ENCODE peak calls at places on chromosomes 1 and 21, in six cellular contexts. R is IMR-90, T is mesenchymal stem cell, B is H1, G is mesendoderm, A is neuronal stem cell. I is an unnamed sample.

GRCh38 chr1:159879977-159880376 is 17.5 kb upstream of the VSIG8 start:
- DNase-seq in B (no peak), T (peak; percentile 76), G (no peak), A (no peak), R (peak; percentile 87), I (peak; percentile 76)

GRCh38 chr1:71586030-71586429 is 505.2 kb upstream of the ZRANB2 start:
- DNase-seq in T (no peak), R (no peak), G (no peak), A (no peak), B (no peak), I (no peak)

GRCh38 chr1:221708987-221709386 is 32.9 kb downstream of the DUSP10 start:
- DNase-seq in A (peak; percentile 40), R (peak; percentile 89), G (peak; percentile 76), B (no peak), T (peak; percentile 94), I (peak; percentile 41)

GRCh38 chr1:200724064-200724463 is 14.6 kb upstream of the CAMSAP2 start:
- DNase-seq in B (no peak), A (no peak), G (no peak), R (peak; percentile 27), T (no peak), I (no peak)

GRCh38 chr1:38242506-38242905 is 195.9 kb upstream of the POU3F1 start:
- DNase-seq in A (no peak), T (no peak), G (peak; percentile 22), B (no peak), R (no peak), I (no peak)

GRCh38 chr1:70509996-70510876 is 99.2 kb downstream of the CTH start:
- DNase-seq in R (peak; percentile 95), B (no peak), T (peak; percentile 95), G (peak; percentile 79), A (peak; percentile 37), I (peak; percentile 90)

GRCh38 chr1:183244466-183244865 is 58.4 kb downstream of the LAMC2 start:
- DNase-seq in A (no peak), R (peak; percentile 28), G (no peak), T (peak; percentile 93), B (no peak), I (peak; percentile 87)

GRCh38 chr1:221719987-221720386 is 21.9 kb downstream of the DUSP10 start:
- DNase-seq in T (no peak), A (no peak), R (no peak), G (no peak), B (no peak), I (no peak)

GRCh38 chr1:182752077-182752826 is 37.3 kb upstream of the NPL start:
- DNase-seq in T (peak; percentile 15), A (no peak), B (no peak), R (peak; percentile 62), G (peak; percentile 70), I (peak; percentile 4)

GRCh38 chr1:210129759-210130158 is 102.8 kb upstream of the SERTAD4 start:
- DNase-seq in T (no peak), A (no peak), B (no peak), G (no peak), R (no peak), I (peak; percentile 18)

GRCh38 chr1:2519729-2520128 is 6.7 kb downstream of the PANK4 start:
- DNase-seq in G (no peak), A (no peak), B (no peak), R (no peak), T (no peak), I (no peak)

GRCh38 chr1:16248007-16248436 is 11.0 kb upstream of the CPLANE2 start:
- DNase-seq in A (no peak), G (no peak), R (no peak), T (no peak), B (no peak), I (peak; percentile 27)

GRCh38 chr21:44047996-44048560 is 36.0 kb downstream of the TRAPPC10 start:
- DNase-seq in G (no peak), A (no peak), R (no peak), T (no peak), B (no peak), I (no peak)

GRCh38 chr1:227234998-227235405 is 83.3 kb downstream of the CDC42BPA start:
- DNase-seq in T (peak; percentile 76), R (peak; percentile 73), B (no peak), G (peak; percentile 91), A (no peak), I (peak; percentile 62)

GRCh38 chr1:36304970-36305914 is 926 bp upstream of the SH3D21 start:
- DNase-seq in G (peak; percentile 21), T (peak; percentile 39), A (no peak), B (peak; percentile 56), R (no peak), I (no peak)

GRCh38 chr1:165896277-165896676 is 68.9 kb downstream of the UCK2 start:
- DNase-seq in G (no peak), R (peak; percentile 98), T (peak; percentile 97), A (no peak), B (no peak), I (peak; percentile 89)

GRCh38 chr1:40692429-40692905 is 963 bp downstream of the NFYC start:
- DNase-seq in T (peak; percentile 60), A (no peak), R (peak; percentile 25), B (no peak), G (peak; percentile 59), I (no peak)

GRCh38 chr1:34306568-34306967 is 129.9 kb downstream of the C1orf94 start:
- DNase-seq in A (no peak), B (no peak), T (no peak), G (no peak), R (no peak), I (no peak)

GRCh38 chr1:116123837-116124533 is 12.8 kb downstream of the MAB21L3 start:
- DNase-seq in B (no peak), A (no peak), R (no peak), G (no peak), T (no peak), I (no peak)

GRCh38 chr1:184941735-184942134 is 32.6 kb downstream of the NIBAN1 start:
- DNase-seq in T (no peak), R (no peak), G (no peak), B (no peak), A (no peak), I (no peak)

GRCh38 chr1:41914515-41914914 is 4.2 kb downstream of the HIVEP3 start:
- DNase-seq in B (no peak), T (no peak), A (no peak), R (no peak), G (no peak), I (no peak)

GRCh38 chr1:153493343-153493960 is 33.0 kb upstream of the S100A7 start:
- DNase-seq in A (no peak), R (no peak), T (peak; percentile 37), B (no peak), G (no peak), I (peak; percentile 73)
- H3K4me2 ChIP-seq in A (no peak overlapping the region), R (no peak overlapping the region), T (no peak overlapping the region), B (no peak overlapping the region), G (no peak overlapping the region), I (no peak overlapping the region)

DNA sequence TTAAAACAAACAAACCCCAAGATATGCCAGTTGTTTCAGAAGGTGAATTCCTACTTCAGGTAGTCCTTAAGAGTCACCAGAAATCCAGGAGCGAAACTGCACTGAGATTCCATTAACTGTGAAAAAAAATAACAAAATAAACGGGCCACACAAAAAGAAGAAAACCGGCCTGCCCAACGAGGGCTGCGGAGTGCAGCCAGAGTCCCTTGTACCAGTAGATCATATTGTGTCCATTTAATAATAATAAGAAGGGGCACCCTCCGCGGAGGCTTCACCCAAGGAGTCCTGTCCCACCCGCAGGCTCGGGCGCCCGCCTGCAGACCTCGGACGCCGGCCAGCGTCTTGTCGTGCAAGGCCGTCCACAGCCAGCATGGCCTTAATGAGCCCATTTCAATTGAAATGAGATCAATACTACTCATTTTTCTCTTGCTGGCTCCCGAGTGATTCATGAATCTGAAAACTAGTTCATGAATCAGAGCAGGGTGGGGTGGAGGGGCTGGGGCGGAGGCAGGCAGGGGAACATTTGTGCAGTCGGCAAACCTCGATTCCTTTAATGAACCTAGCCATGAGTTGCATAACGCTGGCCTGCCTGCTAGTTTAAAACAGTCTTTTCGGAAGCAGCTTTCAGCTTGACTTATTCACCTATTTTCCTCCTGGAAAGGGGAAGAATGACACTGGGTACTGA is 113.1 kb upstream of the IRF2BP2 start:
- DNase-seq in R (peak; percentile 87), T (peak; percentile 90), A (no peak), G (peak; percentile 35), B (no peak), I (peak; percentile 66)
- H3K18ac ChIP-seq in R (peak overlapping the region; percentile 97), T (peak overlapping the region; percentile 23), A (peak overlapping the region; percentile 45), G (peak overlapping the region; percentile 56), B (peak overlapping the region; percentile 38), I (peak overlapping the region; percentile 74)

GRCh38 chr1:230641900-230642262 is 400 bp upstream of the COG2 start:
- DNase-seq in A (no peak), B (no peak), R (no peak), G (no peak), T (no peak), I (no peak)

GRCh38 chr1:230646710-230647302 is 4.5 kb downstream of the COG2 start:
- DNase-seq in B (no peak), T (no peak), G (no peak), R (no peak), A (no peak), I (peak; percentile 62)

GRCh38 chr1:230641346-230641745 is 935 bp upstream of the COG2 start:
- DNase-seq in B (no peak), R (peak; percentile 9), G (no peak), A (no peak), T (peak; percentile 75), I (no peak)

GRCh38 chr1:230642263-230642959 is at the start of gene COG2:
- DNase-seq in T (peak; percentile 94), R (peak; percentile 90), B (peak; percentile 100), A (peak; percentile 94), G (peak; percentile 96), I (peak; percentile 93)

GRCh38 chr1:230643887-230644286 is 1.6 kb downstream of the COG2 start:
- DNase-seq in B (no peak), A (no peak), T (peak; percentile 64), G (no peak), R (peak; percentile 51), I (no peak)
- H3K4me3 ChIP-seq in B (no peak overlapping the region), A (peak overlapping the region; percentile 60), T (no peak overlapping the region), G (no peak overlapping the region), R (no peak overlapping the region), I (no peak overlapping the region)

DNA sequence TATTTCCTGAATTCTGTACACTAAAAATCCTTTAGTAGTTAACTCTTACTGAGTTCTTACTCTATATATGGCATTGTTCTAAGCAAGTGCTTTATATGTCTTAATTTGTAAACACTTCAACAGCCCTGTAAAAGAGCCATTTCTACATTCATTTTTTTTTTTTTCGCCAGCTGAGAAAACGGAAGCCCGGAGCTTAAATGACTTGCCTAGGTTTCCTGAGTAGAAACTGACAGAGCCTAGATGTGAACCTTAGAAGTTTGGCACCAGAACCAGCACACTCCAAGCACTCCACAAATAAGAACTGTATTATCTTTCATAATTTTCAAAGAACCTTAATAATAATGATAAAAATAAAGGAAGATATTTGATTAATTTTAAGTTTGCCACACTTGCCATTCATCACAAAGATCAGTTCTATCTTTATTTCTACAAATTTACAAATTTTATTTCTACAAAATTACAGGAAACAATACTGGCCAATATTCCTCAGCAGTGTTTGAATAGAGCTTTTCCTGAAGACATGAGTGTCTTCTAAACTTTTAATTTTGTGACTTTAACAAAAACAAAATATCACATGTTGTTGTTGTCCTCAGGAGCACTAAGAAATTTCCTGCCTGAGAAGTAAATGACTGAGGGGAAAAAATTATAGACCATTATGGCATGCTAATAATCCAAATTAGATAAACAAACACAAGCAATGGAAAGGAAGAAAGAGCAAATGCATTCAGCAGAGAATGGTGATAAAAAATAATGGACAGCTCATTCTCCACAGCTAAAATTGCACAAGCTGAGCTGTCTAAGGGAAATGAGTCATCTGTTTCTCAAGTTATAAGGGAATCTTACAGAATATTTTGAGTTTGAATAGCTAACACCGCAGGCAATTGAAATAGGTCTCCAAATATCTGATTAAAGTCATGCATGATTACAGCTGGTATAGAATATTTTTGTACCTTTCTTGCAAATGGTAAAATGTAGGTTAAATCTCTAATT is 71.2 kb downstream of the DPYD start:
- DNase-seq in B (no peak), G (no peak), T (peak; percentile 85), A (no peak), R (peak; percentile 89), I (peak; percentile 11)
- H3K4me2 ChIP-seq in B (no peak overlapping the region), G (no peak overlapping the region), T (no peak overlapping the region), A (no peak overlapping the region), R (no peak overlapping the region), I (no peak overlapping the region)

GRCh38 chr1:151547119-151547899 is 7.2 kb downstream of the TUFT1 start:
- DNase-seq in G (peak; percentile 99), T (peak; percentile 74), B (peak; percentile 59), A (peak; percentile 54), R (peak; percentile 93), I (peak; percentile 98)
- H3K18ac ChIP-seq in G (peak overlapping the region; percentile 20), T (peak overlapping the region; percentile 40), B (peak overlapping the region; percentile 4), A (peak overlapping the region; percentile 9), R (peak overlapping the region; percentile 20), I (peak overlapping the region; percentile 77)

I was measured in trophoblast cell.